ENCODE peak calls at places on chromosome 11, in four cellular contexts. One of them, this sample, is unnamed.

GRCh38 chr11:125401235-125401634 is 94.8 kb downstream of the FEZ1 start:
- DNase-seq in activated CD4-positive, alpha-beta T cell treated with anti-CD3 and anti-CD28 coated beads, Interleukin-2, amount 50 U/mL, for 48 hours: no peak
- DNase-seq in non-pigmented ciliary epithelial cell: no peak
- DNase-seq in AG10803: no peak
- DNase-seq in this sample: no peak

GRCh38 chr11:61752117-61752924 is at the start of gene MYRF:
- DNase-seq in AG10803: no peak
- DNase-seq in non-pigmented ciliary epithelial cell: no peak
- DNase-seq in activated CD4-positive, alpha-beta T cell treated with anti-CD3 and anti-CD28 coated beads, Interleukin-2, amount 50 U/mL, for 48 hours: peak; percentile 62
- DNase-seq in this sample: no peak

GRCh38 chr11:11519184-11519583 is 102.6 kb downstream of the GALNT18 start:
- DNase-seq in AG10803: no peak
- DNase-seq in non-pigmented ciliary epithelial cell: no peak
- DNase-seq in activated CD4-positive, alpha-beta T cell treated with anti-CD3 and anti-CD28 coated beads, Interleukin-2, amount 50 U/mL, for 48 hours: no peak
- DNase-seq in this sample: no peak

GRCh38 chr11:128501576-128502549 is 85.5 kb downstream of the ETS1 start:
- DNase-seq in activated CD4-positive, alpha-beta T cell treated with anti-CD3 and anti-CD28 coated beads, Interleukin-2, amount 50 U/mL, for 48 hours: no peak
- DNase-seq in non-pigmented ciliary epithelial cell: no peak
- DNase-seq in AG10803: peak; percentile 87
- DNase-seq in this sample: peak; percentile 67

GRCh38 chr11:46808804-46809431 is 37.2 kb downstream of the CKAP5 start:
- DNase-seq in activated CD4-positive, alpha-beta T cell treated with anti-CD3 and anti-CD28 coated beads, Interleukin-2, amount 50 U/mL, for 48 hours: no peak
- DNase-seq in AG10803: peak; percentile 41
- DNase-seq in non-pigmented ciliary epithelial cell: no peak
- DNase-seq in this sample: peak; percentile 78

GRCh38 chr11:22454461-22454860 is 116.3 kb downstream of the SLC17A6 start:
- DNase-seq in non-pigmented ciliary epithelial cell: no peak
- DNase-seq in AG10803: peak; percentile 80
- DNase-seq in activated CD4-positive, alpha-beta T cell treated with anti-CD3 and anti-CD28 coated beads, Interleukin-2, amount 50 U/mL, for 48 hours: no peak
- DNase-seq in this sample: no peak

GRCh38 chr11:18265949-18266348 is at the start of gene SAA1:
- DNase-seq in non-pigmented ciliary epithelial cell: no peak
- DNase-seq in AG10803: peak; percentile 35
- DNase-seq in activated CD4-positive, alpha-beta T cell treated with anti-CD3 and anti-CD28 coated beads, Interleukin-2, amount 50 U/mL, for 48 hours: no peak
- DNase-seq in this sample: peak; percentile 15

GRCh38 chr11:134050541-134051383 is 18.1 kb upstream of the JAM3 start:
- DNase-seq in non-pigmented ciliary epithelial cell: no peak
- DNase-seq in activated CD4-positive, alpha-beta T cell treated with anti-CD3 and anti-CD28 coated beads, Interleukin-2, amount 50 U/mL, for 48 hours: peak; percentile 70
- DNase-seq in AG10803: peak; percentile 48
- DNase-seq in this sample: peak; percentile 64

GRCh38 chr11:118000067-118000849 is 14.1 kb downstream of the IL10RA start:
- DNase-seq in activated CD4-positive, alpha-beta T cell treated with anti-CD3 and anti-CD28 coated beads, Interleukin-2, amount 50 U/mL, for 48 hours: no peak
- DNase-seq in AG10803: no peak
- DNase-seq in non-pigmented ciliary epithelial cell: no peak
- DNase-seq in this sample: no peak

GRCh38 chr11:777288-778255 is at the start of gene GATD1:
- DNase-seq in AG10803: peak; percentile 78
- DNase-seq in activated CD4-positive, alpha-beta T cell treated with anti-CD3 and anti-CD28 coated beads, Interleukin-2, amount 50 U/mL, for 48 hours: peak; percentile 96
- DNase-seq in non-pigmented ciliary epithelial cell: no peak
- DNase-seq in this sample: peak; percentile 87

GRCh38 chr11:57786436-57786835 is 24.8 kb downstream of the CTNND1 start:
- DNase-seq in activated CD4-positive, alpha-beta T cell treated with anti-CD3 and anti-CD28 coated beads, Interleukin-2, amount 50 U/mL, for 48 hours: no peak
- DNase-seq in AG10803: peak; percentile 64
- DNase-seq in non-pigmented ciliary epithelial cell: no peak
- DNase-seq in this sample: peak; percentile 42

GRCh38 chr11:70596091-70596490 is 197.8 kb downstream of the CTTN start:
- DNase-seq in non-pigmented ciliary epithelial cell: no peak
- DNase-seq in activated CD4-positive, alpha-beta T cell treated with anti-CD3 and anti-CD28 coated beads, Interleukin-2, amount 50 U/mL, for 48 hours: no peak
- DNase-seq in AG10803: no peak
- DNase-seq in this sample: no peak

GRCh38 chr11:101129203-101129943 is at the start of gene PGR:
- DNase-seq in AG10803: no peak
- DNase-seq in non-pigmented ciliary epithelial cell: no peak
- DNase-seq in activated CD4-positive, alpha-beta T cell treated with anti-CD3 and anti-CD28 coated beads, Interleukin-2, amount 50 U/mL, for 48 hours: no peak
- DNase-seq in this sample: no peak

GRCh38 chr11:72947229-72947628 is 133.0 kb downstream of the ATG16L2 start:
- DNase-seq in non-pigmented ciliary epithelial cell: no peak
- DNase-seq in AG10803: no peak
- DNase-seq in activated CD4-positive, alpha-beta T cell treated with anti-CD3 and anti-CD28 coated beads, Interleukin-2, amount 50 U/mL, for 48 hours: no peak
- DNase-seq in this sample: no peak

GRCh38 chr11:12499071-12499470 is 121.7 kb downstream of the PARVA start:
- DNase-seq in non-pigmented ciliary epithelial cell: no peak
- DNase-seq in AG10803: no peak
- DNase-seq in activated CD4-positive, alpha-beta T cell treated with anti-CD3 and anti-CD28 coated beads, Interleukin-2, amount 50 U/mL, for 48 hours: no peak
- DNase-seq in this sample: no peak

GRCh38 chr11:5605849-5606248 is 9.4 kb downstream of the TRIM6 start:
- DNase-seq in AG10803: peak; percentile 87
- DNase-seq in activated CD4-positive, alpha-beta T cell treated with anti-CD3 and anti-CD28 coated beads, Interleukin-2, amount 50 U/mL, for 48 hours: no peak
- DNase-seq in non-pigmented ciliary epithelial cell: peak; percentile 81
- DNase-seq in this sample: peak; percentile 88